ENCODE peak calls at places on chromosomes 7 and 10, in seven cellular contexts. One of them, this sample, is unnamed.

GRCh38 chr10:71188201-71188600 is 24.2 kb upstream of the UNC5B start:
- DNase-seq in GM12878: no peak
- DNase-seq in SK-N-SH: no peak
- DNase-seq in K562: no peak
- DNase-seq in HCT116: no peak
- DNase-seq in H1: no peak
- DNase-seq in HepG2: no peak
- DNase-seq in this sample: no peak

GRCh38 chr7:33459340-33459751 is 330.0 kb downstream of the BBS9 start:
- DNase-seq in H1: peak; percentile 5
- DNase-seq in K562: no peak
- DNase-seq in HepG2: peak; percentile 41
- DNase-seq in HCT116: peak; percentile 42
- DNase-seq in GM12878: no peak
- DNase-seq in SK-N-SH: peak; percentile 27
- DNase-seq in this sample: peak; percentile 63

GRCh38 chr7:1055084-1055450 is 10.7 kb downstream of the GPR146 start:
- DNase-seq in HCT116: no peak
- DNase-seq in K562: peak; percentile 83
- DNase-seq in HepG2: no peak
- DNase-seq in GM12878: no peak
- DNase-seq in H1: no peak
- DNase-seq in SK-N-SH: peak; percentile 92
- DNase-seq in this sample: no peak

GRCh38 chr10:112793197-112793921 is 156.7 kb upstream of the TCF7L2 start:
- DNase-seq in K562: no peak
- DNase-seq in GM12878: no peak
- DNase-seq in SK-N-SH: no peak
- DNase-seq in HepG2: no peak
- DNase-seq in HCT116: no peak
- DNase-seq in H1: no peak
- DNase-seq in this sample: no peak

GRCh38 chr10:13787015-13787421 is 200.3 kb downstream of the PRPF18 start:
- DNase-seq in HepG2: no peak
- DNase-seq in K562: no peak
- DNase-seq in HCT116: no peak
- DNase-seq in SK-N-SH: no peak
- DNase-seq in GM12878: peak; percentile 73
- DNase-seq in H1: no peak
- DNase-seq in this sample: no peak

GRCh38 chr10:69572159-69573055 is 815 bp downstream of the NEUROG3 start:
- DNase-seq in HCT116: no peak
- DNase-seq in K562: no peak
- DNase-seq in H1: no peak
- DNase-seq in SK-N-SH: peak; percentile 49
- DNase-seq in HepG2: no peak
- DNase-seq in GM12878: no peak
- DNase-seq in this sample: no peak

GRCh38 chr7:2611921-2612320 is 19.9 kb upstream of the TTYH3 start:
- DNase-seq in K562: no peak
- DNase-seq in HepG2: no peak
- DNase-seq in HCT116: no peak
- DNase-seq in GM12878: no peak
- DNase-seq in H1: no peak
- DNase-seq in SK-N-SH: no peak
- DNase-seq in this sample: no peak

GRCh38 chr7:149325248-149325647 is 63.3 kb downstream of the ZNF783 start:
- DNase-seq in HCT116: no peak
- DNase-seq in GM12878: no peak
- DNase-seq in K562: no peak
- DNase-seq in HepG2: no peak
- DNase-seq in H1: no peak
- DNase-seq in SK-N-SH: no peak
- DNase-seq in this sample: no peak

GRCh38 chr10:60981012-60981411 is 37.0 kb upstream of the RHOBTB1 start:
- DNase-seq in HCT116: no peak
- DNase-seq in K562: no peak
- DNase-seq in HepG2: no peak
- DNase-seq in H1: no peak
- DNase-seq in SK-N-SH: no peak
- DNase-seq in GM12878: no peak
- DNase-seq in this sample: no peak

GRCh38 chr10:122301055-122301810 is 30.1 kb downstream of the BTBD16 start:
- DNase-seq in SK-N-SH: no peak
- DNase-seq in K562: no peak
- DNase-seq in H1: no peak
- DNase-seq in GM12878: no peak
- DNase-seq in HepG2: no peak
- DNase-seq in HCT116: no peak
- DNase-seq in this sample: no peak

GRCh38 chr7:30556854-30557644 is 37.6 kb upstream of the GARS1 start:
- DNase-seq in HepG2: no peak
- DNase-seq in GM12878: no peak
- DNase-seq in SK-N-SH: no peak
- DNase-seq in H1: no peak
- DNase-seq in K562: no peak
- DNase-seq in HCT116: no peak
- DNase-seq in this sample: peak; percentile 96

GRCh38 chr10:109852718-109853037 is 70.6 kb downstream of the XPNPEP1 start:
- DNase-seq in HCT116: no peak
- DNase-seq in HepG2: no peak
- DNase-seq in H1: no peak
- DNase-seq in K562: no peak
- DNase-seq in GM12878: no peak
- DNase-seq in SK-N-SH: no peak
- DNase-seq in this sample: no peak

GRCh38 chr7:151655555-151655954 is 135.9 kb upstream of the RHEB start:
- DNase-seq in SK-N-SH: no peak
- DNase-seq in GM12878: no peak
- DNase-seq in K562: no peak
- DNase-seq in HCT116: no peak
- DNase-seq in HepG2: no peak
- DNase-seq in H1: no peak
- DNase-seq in this sample: no peak

GRCh38 chr7:122307228-122307619 is 2.7 kb upstream of the FEZF1 start:
- DNase-seq in SK-N-SH: no peak
- DNase-seq in GM12878: no peak
- DNase-seq in K562: no peak
- DNase-seq in H1: no peak
- DNase-seq in HepG2: no peak
- DNase-seq in HCT116: no peak
- DNase-seq in this sample: no peak

GRCh38 chr7:44108768-44109750 is 4.9 kb downstream of the AEBP1 start:
- DNase-seq in K562: peak; percentile 45
- DNase-seq in SK-N-SH: peak; percentile 65
- DNase-seq in H1: no peak
- DNase-seq in GM12878: no peak
- DNase-seq in HCT116: no peak
- DNase-seq in HepG2: no peak
- DNase-seq in this sample: no peak
- TF ChIP-seq YY1 in K562: no peak
- TF ChIP-seq YY1 in SK-N-SH: no peak
- TF ChIP-seq YY1 in H1: no peak
- TF ChIP-seq YY1 in GM12878: no peak
- TF ChIP-seq YY1 in HCT116: no peak
- TF ChIP-seq YY1 in HepG2: no peak
- TF ChIP-seq YY1 in this sample: no peak

GRCh38 chr7:100826546-100827329 is 585 bp downstream of the EPHB4 start:
- DNase-seq in K562: no peak
- DNase-seq in SK-N-SH: no peak
- DNase-seq in HCT116: no peak
- DNase-seq in GM12878: no peak
- DNase-seq in HepG2: no peak
- DNase-seq in H1: no peak
- DNase-seq in this sample: no peak

GRCh38 chr7:100825215-100825671 is 2.1 kb downstream of the EPHB4 start:
- DNase-seq in SK-N-SH: peak; percentile 66
- DNase-seq in HCT116: no peak
- DNase-seq in K562: no peak
- DNase-seq in HepG2: no peak
- DNase-seq in H1: no peak
- DNase-seq in GM12878: no peak
- DNase-seq in this sample: no peak

GRCh38 chr7:100827330-100828226 is at the start of gene EPHB4:
- DNase-seq in HepG2: peak; percentile 90
- DNase-seq in HCT116: peak; percentile 77
- DNase-seq in SK-N-SH: peak; percentile 88
- DNase-seq in H1: no peak
- DNase-seq in GM12878: no peak
- DNase-seq in K562: peak; percentile 91
- DNase-seq in this sample: peak; percentile 91

GRCh38 chr7:100824499-100825214 is 2.7 kb downstream of the EPHB4 start:
- DNase-seq in GM12878: no peak
- DNase-seq in SK-N-SH: peak; percentile 61
- DNase-seq in HepG2: no peak
- DNase-seq in K562: no peak
- DNase-seq in H1: no peak
- DNase-seq in HCT116: no peak
- DNase-seq in this sample: no peak

GRCh38 chr7:100825760-100826545 is 1.4 kb downstream of the EPHB4 start:
- DNase-seq in HCT116: no peak
- DNase-seq in SK-N-SH: peak; percentile 82
- DNase-seq in GM12878: no peak
- DNase-seq in K562: peak; percentile 43
- DNase-seq in H1: no peak
- DNase-seq in HepG2: peak; percentile 57
- DNase-seq in this sample: no peak
- TF ChIP-seq YY1 in HCT116: no peak
- TF ChIP-seq YY1 in SK-N-SH: no peak
- TF ChIP-seq YY1 in GM12878: no peak
- TF ChIP-seq YY1 in K562: no peak
- TF ChIP-seq YY1 in H1: no peak
- TF ChIP-seq YY1 in HepG2: no peak
- TF ChIP-seq YY1 in this sample: no peak

GRCh38 chr7:82443801-82444219 is 233 bp upstream of the CACNA2D1 start:
- DNase-seq in H1: no peak
- DNase-seq in HepG2: no peak
- DNase-seq in HCT116: no peak
- DNase-seq in K562: no peak
- DNase-seq in GM12878: no peak
- DNase-seq in SK-N-SH: peak; percentile 97
- DNase-seq in this sample: peak; percentile 66
- TF ChIP-seq YY1 in H1: no peak
- TF ChIP-seq YY1 in HepG2: no peak
- TF ChIP-seq YY1 in HCT116: no peak
- TF ChIP-seq YY1 in K562: no peak
- TF ChIP-seq YY1 in GM12878: no peak
- TF ChIP-seq YY1 in SK-N-SH: no peak
- TF ChIP-seq YY1 in this sample: no peak

DNA sequence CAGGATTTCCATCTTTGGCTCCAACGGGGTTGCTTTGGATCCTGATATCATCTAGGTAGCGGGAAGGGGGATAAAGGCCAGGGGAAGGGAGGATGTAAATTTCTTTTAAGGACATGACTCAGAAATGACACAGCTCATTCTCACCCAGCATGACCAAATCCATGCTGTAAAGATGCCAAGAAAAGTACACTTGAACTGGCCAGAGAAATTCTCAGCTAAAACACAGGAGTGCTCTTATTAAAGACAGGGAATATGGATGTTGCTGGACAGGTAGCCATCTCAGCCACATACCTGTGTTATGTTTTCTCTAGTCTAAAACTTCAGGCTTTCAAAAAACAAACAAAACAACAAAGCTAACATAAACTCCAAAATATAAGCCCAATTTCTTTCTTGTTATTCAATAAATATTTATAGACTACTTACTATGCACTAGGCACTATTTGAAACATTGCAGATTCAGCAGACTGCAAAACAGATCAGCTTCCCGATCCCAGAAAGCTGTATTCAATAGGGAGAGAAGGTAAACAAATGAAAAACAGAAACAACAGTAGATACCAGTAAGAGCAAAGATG is 68.2 kb downstream of the NAMPT start:
- DNase-seq in H1: no peak
- DNase-seq in HCT116: peak; percentile 91
- DNase-seq in SK-N-SH: no peak
- DNase-seq in GM12878: no peak
- DNase-seq in HepG2: no peak
- DNase-seq in K562: peak; percentile 51
- DNase-seq in this sample: no peak
- TF ChIP-seq YY1 in H1: no peak
- TF ChIP-seq YY1 in HCT116: peak; percentile 42
- TF ChIP-seq YY1 in SK-N-SH: no peak
- TF ChIP-seq YY1 in GM12878: no peak
- TF ChIP-seq YY1 in HepG2: no peak
- TF ChIP-seq YY1 in K562: no peak
- TF ChIP-seq YY1 in this sample: no peak

DNA sequence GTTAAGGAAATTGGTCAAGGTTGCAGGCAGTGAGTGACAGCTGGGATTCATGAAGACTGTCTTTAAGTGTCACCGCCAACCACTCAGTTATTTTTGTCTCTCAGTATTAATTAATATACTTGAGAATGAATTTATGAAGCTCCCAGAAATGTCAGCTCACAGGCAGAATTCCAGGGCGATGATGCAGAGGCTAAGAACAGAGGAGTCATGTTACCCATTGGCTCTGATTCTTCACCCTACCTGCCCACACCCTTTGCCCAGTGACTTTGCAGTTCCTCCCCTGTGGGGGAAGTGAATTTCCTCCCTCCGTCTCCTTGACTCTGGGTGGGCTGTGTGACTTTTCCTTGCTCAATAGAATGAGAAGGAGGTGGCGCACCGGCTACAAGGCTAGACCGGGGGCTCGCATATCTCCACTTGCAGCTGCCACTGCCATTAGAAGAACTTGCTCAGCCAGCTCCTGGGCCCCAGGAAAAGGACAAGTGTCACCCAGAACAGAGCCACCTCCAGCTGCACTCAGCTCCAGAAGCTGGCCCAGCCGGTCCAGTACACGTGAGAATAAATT is 157.1 kb upstream of the PRKCQ start:
- DNase-seq in HepG2: no peak
- DNase-seq in SK-N-SH: no peak
- DNase-seq in K562: no peak
- DNase-seq in H1: peak; percentile 29
- DNase-seq in HCT116: peak; percentile 47
- DNase-seq in GM12878: no peak
- DNase-seq in this sample: no peak
- TF ChIP-seq YY1 in HepG2: no peak
- TF ChIP-seq YY1 in SK-N-SH: no peak
- TF ChIP-seq YY1 in K562: no peak
- TF ChIP-seq YY1 in H1: no peak
- TF ChIP-seq YY1 in HCT116: no peak
- TF ChIP-seq YY1 in GM12878: no peak
- TF ChIP-seq YY1 in this sample: no peak

This sample was measured in NT2/D1.